ENCODE peak calls at places on chromosomes 7 and 10, in four cellular contexts. Y is DND-41, Q is GM23248, K is hepatocyte. F is an unnamed sample. For H3K4me1, the result is how much of the 10 kb centered on the place peaks cover.

GRCh38 chr10:31063839-31064238 is 32.2 kb upstream of the ZNF438 start:
- DNase-seq in Y (no peak), Q (peak), K (no peak), F (no peak)

GRCh38 chr7:127794135-127794534 is 142.1 kb downstream of the SND1 start:
- DNase-seq in Y (no peak), Q (no peak), K (no peak), F (no peak)

GRCh38 chr7:111982804-111983203 is 223.4 kb downstream of the DOCK4 start:
- DNase-seq in Y (no peak), Q (no peak), K (no peak), F (peak)

GRCh38 chr10:121702351-121703320 is 104.4 kb upstream of the FGFR2 start:
- DNase-seq in Y (no peak), Q (peak), K (no peak), F (peak)

GRCh38 chr10:119860866-119861601 is 11.6 kb downstream of the MCMBP start:
- DNase-seq in Y (no peak), Q (no peak), K (no peak), F (no peak)

GRCh38 chr7:42456756-42457276 is 219.8 kb upstream of the GLI3 start:
- DNase-seq in Y (no peak), Q (peak), K (no peak), F (peak)

GRCh38 chr7:23679898-23680416 is at the start of gene FAM221A:
- DNase-seq in Y (peak), Q (peak), K (peak), F (peak)

GRCh38 chr7:84207025-84207424 is 12.4 kb upstream of the SEMA3A start:
- DNase-seq in Y (no peak), Q (no peak), K (no peak), F (no peak)

GRCh38 chr7:137755846-137756685 is 90.7 kb downstream of the DGKI start:
- DNase-seq in Y (no peak), Q (peak), K (no peak), F (no peak)

GRCh38 chr10:26952094-26952493 is 91.3 kb upstream of the ABI1 start:
- DNase-seq in Y (no peak), Q (no peak), K (no peak), F (no peak)

GRCh38 chr7:22109761-22110160 is 164.1 kb upstream of the CDCA7L start:
- DNase-seq in Y (peak), Q (peak), K (peak), F (peak)

GRCh38 chr7:119724041-119724792 is 548.8 kb upstream of the KCND2 start:
- DNase-seq in Y (no peak), Q (no peak), K (no peak), F (no peak)

GRCh38 chr10:44194435-44194834 is 190.5 kb downstream of the CXCL12 start:
- DNase-seq in Y (no peak), Q (no peak), K (no peak), F (no peak)

GRCh38 chr10:48517911-48518321 is 87.0 kb downstream of the ARHGAP22 start:
- DNase-seq in Y (no peak), Q (no peak), K (no peak), F (no peak)

GRCh38 chr7:155809332-155809946 is 2.8 kb downstream of the SHH start:
- DNase-seq in Y (no peak), Q (no peak), K (no peak), F (no peak)

GRCh38 chr7:108486291-108486966 is 30.2 kb upstream of the NRCAM start:
- DNase-seq in Y (no peak), Q (peak), K (no peak), F (no peak)

GRCh38 chr7:30029696-30030095 is 1.5 kb downstream of the PLEKHA8 start:
- DNase-seq in Y (peak), Q (peak), K (peak), F (no peak)

GRCh38 chr10:70404906-70405824 is 1.2 kb downstream of the EIF4EBP2 start:
- DNase-seq in Y (peak), Q (peak), K (peak), F (peak)

GRCh38 chr10:111482074-111482350 is 405.2 kb downstream of the ADRA2A start:
- DNase-seq in Y (no peak), Q (no peak), K (no peak), F (no peak)

GRCh38 chr10:79104264-79104954 is 35.6 kb downstream of the ZMIZ1 start:
- DNase-seq in Y (no peak), Q (peak), K (no peak), F (peak)

GRCh38 chr10:132357286-132358058 is 25.5 kb downstream of the LRRC27 start:
- DNase-seq in Y (no peak), Q (no peak), K (no peak), F (no peak)

GRCh38 chr10:96541921-96542320 is 28.2 kb upstream of the TLL2 start:
- DNase-seq in Y (no peak), Q (no peak), K (no peak), F (no peak)

GRCh38 chr10:34113504-34114225 is 701.4 kb downstream of the PARD3 start:
- DNase-seq in Y (no peak), Q (no peak), K (no peak), F (no peak)

GRCh38 chr7:105222953-105223352 is 165.8 kb downstream of the SRPK2 start:
- DNase-seq in Y (no peak), Q (no peak), K (no peak), F (no peak)

GRCh38 chr7:33494473-33494872 is 365.1 kb downstream of the BBS9 start:
- DNase-seq in Y (no peak), Q (peak), K (no peak), F (peak)

GRCh38 chr7:2701406-2701805 is 13.4 kb downstream of the AMZ1 start:
- DNase-seq in Y (no peak), Q (no peak), K (no peak), F (no peak)

GRCh38 chr7:166370-167060 is 25.9 kb upstream of the FAM20C start:
- DNase-seq in Y (no peak), Q (no peak), K (peak), F (no peak)

GRCh38 chr7:696426-697258 is 29.9 kb upstream of the DNAAF5 start:
- DNase-seq in Y (no peak), Q (no peak), K (no peak), F (no peak)

DNA sequence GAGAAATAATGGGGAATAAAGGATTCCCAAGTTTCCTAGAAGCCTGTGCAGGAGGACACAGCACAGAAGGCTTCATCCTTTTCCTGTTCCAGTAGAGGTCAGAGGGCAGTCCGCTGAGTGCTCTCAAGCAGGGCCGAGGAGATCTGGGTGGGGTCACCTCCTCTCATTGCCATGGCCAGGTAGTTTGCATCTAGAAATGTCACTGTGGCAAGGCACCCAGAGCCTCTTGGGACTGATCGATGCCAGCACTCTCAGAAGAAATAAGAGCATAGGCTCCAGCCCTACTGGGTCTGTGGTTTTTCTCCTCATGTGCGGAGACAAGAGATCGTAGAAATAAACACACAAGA is 7.9 kb downstream of the NUB1 start:
- DNase-seq in Y (no peak), Q (no peak), K (no peak), F (no peak)
- H3K4me1 ChIP-seq in Y (under half), Q (under half), K (under half), F (under half)

DNA sequence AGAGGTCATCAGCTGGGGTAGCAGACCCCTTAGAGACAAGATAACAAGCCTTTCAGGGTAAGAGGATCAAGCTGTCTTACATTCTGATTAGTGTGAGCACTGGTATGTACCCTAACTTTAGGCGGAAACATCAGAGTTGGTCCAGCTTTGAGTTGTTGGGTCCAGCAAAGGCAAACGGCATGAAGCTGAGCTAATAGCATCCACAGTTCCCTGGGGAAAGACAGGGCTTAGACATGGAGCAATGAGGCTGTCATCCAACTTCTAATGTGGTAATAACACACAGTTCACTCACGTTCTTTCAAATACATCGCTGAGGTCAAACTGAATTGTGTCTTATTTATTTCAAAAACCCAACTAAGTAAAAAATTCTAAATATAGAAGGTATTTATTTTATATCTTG is 32.6 kb downstream of the ARHGAP21 start:
- DNase-seq in Y (no peak), Q (peak), K (no peak), F (no peak)
- H3K27ac ChIP-seq in Y (no peak), Q (peak), K (no peak), F (no peak)

GRCh38 chr7:72336887-72337821 is 75.0 kb downstream of the CALN1 start:
- DNase-seq in Y (no peak), Q (no peak), K (no peak), F (no peak)
- TF ChIP-seq EZH2 in Y (no peak), Q (no peak), K (no peak), F (no peak)

GRCh38 chr10:5614081-5614721 is 52.2 kb downstream of the ASB13 start:
- DNase-seq in Y (no peak), Q (peak), K (no peak), F (peak)

GRCh38 chr10:5615263-5615820 is 51.1 kb downstream of the ASB13 start:
- DNase-seq in Y (no peak), Q (no peak), K (no peak), F (peak)

GRCh38 chr10:5616871-5617270 is 49.5 kb downstream of the ASB13 start:
- DNase-seq in Y (no peak), Q (peak), K (no peak), F (no peak)

GRCh38 chr10:5617521-5617920 is 48.9 kb downstream of the ASB13 start:
- DNase-seq in Y (no peak), Q (no peak), K (no peak), F (no peak)

GRCh38 chr10:5616046-5616445 is 50.3 kb downstream of the ASB13 start:
- DNase-seq in Y (no peak), Q (no peak), K (no peak), F (no peak)
- H3K4me1 ChIP-seq in Y (under half), Q (under half), K (under half), F (under half)

GRCh38 chr7:17131983-17132655 is 166.3 kb upstream of the AHR start:
- DNase-seq in Y (no peak), Q (no peak), K (peak), F (no peak)

GRCh38 chr7:17126413-17127374 is 171.8 kb upstream of the AHR start:
- DNase-seq in Y (no peak), Q (no peak), K (no peak), F (no peak)

GRCh38 chr7:17131060-17131345 is 167.4 kb upstream of the AHR start:
- DNase-seq in Y (no peak), Q (no peak), K (no peak), F (no peak)

GRCh38 chr7:17130281-17131059 is 168.0 kb upstream of the AHR start:
- DNase-seq in Y (no peak), Q (peak), K (peak), F (peak)

DNA sequence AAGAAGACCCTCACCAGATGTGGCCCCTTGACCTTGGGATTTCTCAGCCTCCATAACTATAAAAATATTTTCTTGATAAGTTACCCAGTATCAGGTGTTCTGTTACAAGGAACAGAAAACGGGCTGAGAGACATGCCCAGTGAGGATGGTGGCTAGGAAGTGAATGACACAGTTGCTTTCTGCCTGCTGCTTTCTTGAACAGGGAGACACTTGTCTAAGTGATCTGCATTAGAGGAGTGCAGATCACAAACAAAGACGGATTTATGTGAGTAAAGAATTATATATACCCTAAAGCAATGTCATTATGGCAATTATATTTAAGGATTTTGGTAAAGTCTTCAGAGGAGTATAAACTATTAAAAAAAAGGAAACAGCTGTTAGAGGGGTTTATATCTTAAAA is 169.2 kb upstream of the AHR start:
- DNase-seq in Y (no peak), Q (no peak), K (no peak), F (no peak)
- H3K27ac ChIP-seq in Y (no peak), Q (no peak), K (no peak), F (no peak)

DNA sequence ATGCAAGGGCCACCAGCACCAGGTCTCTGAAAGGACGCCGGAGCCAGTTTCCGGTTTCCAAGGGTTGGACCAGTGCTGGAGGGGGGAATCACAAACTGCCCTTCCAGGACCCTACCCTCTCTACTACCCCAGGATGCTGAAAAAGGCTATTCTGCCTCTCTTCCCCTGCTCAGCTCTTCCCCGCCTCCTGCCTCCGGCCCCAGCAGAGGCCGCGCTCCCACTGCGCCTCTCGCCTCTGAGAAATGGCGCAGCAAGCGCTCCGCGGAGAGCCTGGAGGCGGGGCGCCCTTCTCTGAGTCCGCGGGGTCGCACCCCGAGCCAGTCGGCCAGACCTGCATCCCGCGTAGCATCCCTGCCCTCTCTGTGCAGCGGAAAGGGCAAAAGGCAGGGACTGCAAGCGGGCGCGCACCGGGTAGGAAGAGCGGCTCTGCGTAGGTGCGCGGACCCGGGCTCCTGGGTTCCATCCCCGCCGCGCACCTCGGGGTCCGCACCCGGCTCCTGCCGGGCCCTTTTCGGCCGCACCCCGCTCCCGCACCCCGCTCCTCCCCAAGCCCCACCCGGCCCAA is 476 bp upstream of the RET start:
- DNase-seq in Y (no peak), Q (peak), K (no peak), F (no peak)
- TF ChIP-seq EZH2 in Y (no peak), Q (peak), K (peak), F (peak)